ENCODE peak calls at places on chromosome 6, in five cellular contexts. I, R, S, Z and D are unnamed samples.
A peak's percentile ranks its signal among the peaks of the same experiment; 100 is the strongest.

GRCh38 chr6:337782-338464 is 45.6 kb downstream of the DUSP22 start:
- DNase-seq in I (no peak), R (no peak), S (no peak), Z (no peak), D (peak; percentile 44)

GRCh38 chr6:99802396-99803031 is 191.5 kb downstream of the MCHR2 start:
- DNase-seq in I (no peak), R (no peak), S (no peak), Z (no peak), D (peak; percentile 32)

GRCh38 chr6:111743318-111743717 is 129.9 kb downstream of the FYN start:
- DNase-seq in I (no peak), R (no peak), S (no peak), Z (no peak), D (no peak)

GRCh38 chr6:137473651-137474050 is 20.5 kb downstream of the OLIG3 start:
- DNase-seq in I (no peak), R (no peak), S (no peak), Z (no peak), D (peak; percentile 46)

GRCh38 chr6:25706314-25707014 is 48.1 kb upstream of the SLC17A4 start:
- DNase-seq in I (no peak), R (no peak), S (no peak), Z (no peak), D (no peak)

GRCh38 chr6:166908812-166909211 is 47.5 kb downstream of the RNASET2 start:
- DNase-seq in I (no peak), R (no peak), S (no peak), Z (no peak), D (no peak)

GRCh38 chr6:157528931-157529653 is 148.1 kb downstream of the ZDHHC14 start:
- DNase-seq in I (no peak), R (no peak), S (no peak), Z (no peak), D (peak; percentile 58)

GRCh38 chr6:35970181-35970580 is 49.3 kb upstream of the SRPK1 start:
- DNase-seq in I (no peak), R (no peak), S (no peak), Z (no peak), D (no peak)

GRCh38 chr6:142728910-142729481 is 216.0 kb downstream of the HIVEP2 start:
- DNase-seq in I (no peak), R (no peak), S (peak; percentile 29), Z (no peak), D (peak; percentile 31)

GRCh38 chr6:12654526-12654925 is 62.0 kb upstream of the PHACTR1 start:
- DNase-seq in I (no peak), R (no peak), S (no peak), Z (no peak), D (peak; percentile 41)

GRCh38 chr6:17928514-17929430 is 58.7 kb downstream of the KIF13A start:
- DNase-seq in I (no peak), R (no peak), S (no peak), Z (no peak), D (no peak)

GRCh38 chr6:113909224-113909856 is 52.2 kb downstream of the MARCKS start:
- DNase-seq in I (peak; percentile 45), R (no peak), S (peak; percentile 47), Z (peak; percentile 72), D (peak; percentile 81)

GRCh38 chr6:166692723-166693302 is 65.8 kb upstream of the RPS6KA2 start:
- DNase-seq in I (no peak), R (no peak), S (no peak), Z (no peak), D (peak; percentile 35)